ENCODE peak calls at places on chromosomes 2 and 18, in six cellular contexts. B is CD8-positive, alpha-beta T cell; N is left ventricle myocardium inferior; Y is brain microvascular endothelial cell; E is adrenal gland; R is sigmoid colon. Z is an unnamed sample. For H3K36me3, the result is how much of the 10 kb centered on the place peaks cover.

GRCh38 chr2:236896677-236897076 is 189.0 kb upstream of the COPS8 start:
- DNase-seq in N (no peak), B (no peak), Y (no peak), E (no peak), R (no peak), Z (no peak)

GRCh38 chr2:84459944-84460429 is 907 bp upstream of the SUCLG1 start:
- DNase-seq in E (no peak), N (no peak), Y (no peak), R (no peak), B (no peak), Z (no peak)

GRCh38 chr2:172427990-172428840 is 829 bp downstream of the ITGA6 start:
- DNase-seq in E (no peak), N (peak), Y (no peak), R (no peak), B (peak), Z (peak)

GRCh38 chr2:197700960-197701359 is 4.2 kb upstream of the MARS2 start:
- DNase-seq in R (no peak), B (no peak), E (no peak), Y (no peak), N (no peak), Z (no peak)

GRCh38 chr18:48236822-48237221 is 172.4 kb downstream of the ZBTB7C start:
- DNase-seq in Y (no peak), N (no peak), E (no peak), R (no peak), B (no peak), Z (no peak)

GRCh38 chr2:207253946-207254345 is 88.2 kb upstream of the KLF7 start:
- DNase-seq in R (no peak), E (no peak), B (no peak), Y (peak), N (no peak), Z (no peak)

GRCh38 chr18:5975111-5975622 is 79.8 kb upstream of the TMEM200C start:
- DNase-seq in R (no peak), B (no peak), E (no peak), N (no peak), Y (peak), Z (no peak)

GRCh38 chr2:49931243-49931642 is 776.9 kb upstream of the FSHR start:
- DNase-seq in Y (no peak), R (no peak), N (no peak), E (no peak), B (no peak), Z (no peak)

GRCh38 chr2:197890160-197890559 is 85.8 kb downstream of the PLCL1 start:
- DNase-seq in E (peak), R (no peak), Y (no peak), B (no peak), N (no peak), Z (no peak)

GRCh38 chr2:25312958-25313710 is 28.6 kb downstream of the DNMT3A start:
- DNase-seq in E (no peak), B (no peak), R (no peak), Y (no peak), N (no peak), Z (no peak)

GRCh38 chr2:126750506-126750905 is 94.5 kb downstream of the GYPC start:
- DNase-seq in N (no peak), B (no peak), R (no peak), Y (no peak), E (no peak), Z (no peak)

GRCh38 chr2:23241106-23241505 is 143.9 kb upstream of the KLHL29 start:
- DNase-seq in B (no peak), E (no peak), Y (no peak), R (no peak), N (no peak), Z (no peak)

GRCh38 chr2:129239143-129239542 is 740.3 kb upstream of the RAB6C start:
- DNase-seq in N (no peak), B (no peak), R (no peak), Y (no peak), E (no peak), Z (no peak)

GRCh38 chr2:74999464-74999863 is 41.0 kb downstream of the POLE4 start:
- DNase-seq in B (no peak), N (no peak), E (no peak), R (no peak), Y (no peak), Z (no peak)

GRCh38 chr2:239459581-239459980 is 58.8 kb upstream of the HDAC4 start:
- DNase-seq in B (no peak), Y (no peak), E (peak), R (peak), N (no peak), Z (no peak)

GRCh38 chr2:101860157-101860556 is 131.6 kb upstream of the IL1R2 start:
- DNase-seq in R (no peak), N (no peak), E (no peak), Y (no peak), B (no peak), Z (no peak)
- H3K36me3 ChIP-seq in R (under half), N (half or more), E (under half), Y (under half), B (half or more), Z (under half)

GRCh38 chr18:59547691-59548182 is 149.5 kb downstream of the CCBE1 start:
- DNase-seq in R (no peak), E (no peak), B (no peak), Y (peak), N (no peak), Z (peak)
- TF ChIP-seq CTCF in R (peak), E (no peak), B (no peak), Y (peak), N (no peak), Z (peak)

GRCh38 chr2:73225513-73226360 is 7.3 kb downstream of the PRADC1 start:
- DNase-seq in E (no peak), Y (no peak), R (no peak), B (no peak), N (no peak), Z (no peak)

GRCh38 chr2:73223821-73224220 is 9.2 kb downstream of the PRADC1 start:
- DNase-seq in N (no peak), R (no peak), Y (no peak), B (no peak), E (no peak), Z (no peak)

GRCh38 chr2:73232471-73233153 is 427 bp downstream of the PRADC1 start:
- DNase-seq in N (no peak), Y (no peak), E (no peak), B (no peak), R (peak), Z (no peak)

GRCh38 chr2:73228631-73229030 is 4.4 kb downstream of the PRADC1 start:
- DNase-seq in Y (no peak), B (no peak), R (no peak), E (no peak), N (no peak), Z (no peak)

DNA sequence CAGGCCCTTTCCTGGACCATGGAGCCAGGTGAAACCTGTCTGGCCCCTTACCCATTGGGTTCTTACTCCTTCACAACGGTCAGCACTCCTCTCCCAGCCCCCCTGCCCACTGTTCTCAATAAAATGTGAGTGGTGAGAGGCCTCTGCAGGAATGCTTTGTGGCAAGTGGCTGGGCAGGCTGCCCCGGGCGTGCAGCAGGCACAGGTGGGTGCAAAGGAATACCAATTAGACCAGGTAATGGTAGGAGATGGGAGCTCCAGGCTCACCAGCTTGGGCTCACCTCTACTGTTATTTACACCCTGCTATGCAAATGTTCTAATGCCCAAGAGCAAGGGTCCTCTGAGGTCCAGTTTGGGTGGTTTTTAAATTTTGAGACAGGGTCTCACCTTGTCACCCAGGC is 6.0 kb downstream of the PRADC1 start:
- DNase-seq in B (no peak), E (no peak), N (no peak), R (no peak), Y (no peak), Z (no peak)
- H3K36me3 ChIP-seq in B (under half), E (under half), N (half or more), R (under half), Y (under half), Z (under half)

DNA sequence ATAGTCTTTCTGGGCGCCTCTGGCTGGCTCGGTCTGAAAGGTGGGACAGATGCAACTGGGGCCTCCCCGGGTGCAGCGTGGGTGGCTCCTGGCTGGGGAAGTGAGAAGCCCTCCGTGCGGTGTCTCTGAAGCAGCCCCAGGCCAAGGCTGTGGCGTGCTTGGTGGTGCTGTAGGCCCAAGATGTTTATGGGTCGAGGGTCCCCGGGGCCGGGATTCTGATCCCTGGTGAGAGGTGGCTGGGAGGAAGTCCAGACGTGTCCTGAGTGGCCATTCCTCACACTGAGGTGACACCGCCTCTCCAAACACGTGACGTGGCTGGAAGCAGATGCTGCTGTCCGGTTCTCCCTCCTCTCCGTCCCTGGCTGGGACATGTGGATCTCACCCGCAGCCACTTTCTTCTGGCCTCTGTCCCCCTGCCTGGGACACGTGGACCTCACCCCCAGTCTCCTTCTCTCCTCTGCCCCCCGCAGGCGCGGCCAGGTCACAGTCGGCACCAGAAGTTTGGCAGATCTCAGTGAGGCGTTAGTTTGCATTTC is 12.6 kb downstream of the RTP5 start:
- DNase-seq in Y (no peak), E (peak), B (no peak), R (peak), N (peak), Z (no peak)
- TF ChIP-seq CTCF in Y (peak), E (no peak), B (no peak), R (no peak), N (no peak), Z (no peak)

Z was measured in ovary.